ENCODE peak calls at places on chromosomes 1 and 21, in seven cellular contexts. E is esophagus squamous epithelium, J is thoracic aorta, V is ovary, W is left lung, P is lower lobe of right lung, D is HL-60. Q is an unnamed sample.

GRCh38 chr1:163170331-163170730 is 32.4 kb downstream of the RGS5 start:
- DNase-seq in E (no peak), J (no peak), V (no peak), W (no peak), P (no peak), D (no peak), Q (no peak)

GRCh38 chr1:32337855-32338636 is 2.0 kb upstream of the MARCKSL1 start:
- DNase-seq in E (no peak), J (no peak), V (no peak), W (peak), P (peak), D (peak), Q (no peak)

GRCh38 chr1:43979528-43980254 is 681 bp downstream of the B4GALT2 start:
- DNase-seq in E (no peak), J (no peak), V (peak), W (peak), P (no peak), D (peak), Q (peak)

GRCh38 chr1:232033285-232033684 is 406.7 kb downstream of the DISC1 start:
- DNase-seq in E (no peak), J (no peak), V (no peak), W (no peak), P (no peak), D (no peak), Q (no peak)

GRCh38 chr1:230784163-230784562 is 37.0 kb downstream of the CAPN9 start:
- DNase-seq in E (no peak), J (no peak), V (no peak), W (no peak), P (no peak), D (no peak), Q (no peak)

GRCh38 chr1:23470282-23471070 is 13.5 kb downstream of the ASAP3 start:
- DNase-seq in E (no peak), J (no peak), V (peak), W (peak), P (no peak), D (no peak), Q (peak)

GRCh38 chr1:54794401-54795099 is 6.6 kb downstream of the TTC22 start:
- DNase-seq in E (no peak), J (no peak), V (no peak), W (no peak), P (no peak), D (no peak), Q (no peak)

GRCh38 chr21:20351138-20351537 is 647.1 kb upstream of the NCAM2 start:
- DNase-seq in E (no peak), J (no peak), V (no peak), W (no peak), P (no peak), D (no peak), Q (no peak)

GRCh38 chr1:176843352-176844297 is 320.9 kb downstream of the ASTN1 start:
- DNase-seq in E (no peak), J (no peak), V (no peak), W (no peak), P (no peak), D (peak), Q (no peak)

GRCh38 chr1:67532452-67533216 is 102.4 kb upstream of the SERBP1 start:
- DNase-seq in E (no peak), J (no peak), V (peak), W (no peak), P (no peak), D (peak), Q (peak)

GRCh38 chr1:200038645-200038986 is 11.1 kb downstream of the NR5A2 start:
- DNase-seq in E (no peak), J (no peak), V (no peak), W (no peak), P (no peak), D (no peak), Q (no peak)

GRCh38 chr1:55302972-55303371 is 87.8 kb upstream of the USP24 start:
- DNase-seq in E (no peak), J (no peak), V (no peak), W (no peak), P (no peak), D (no peak), Q (no peak)

GRCh38 chr1:39592069-39592468 is 15.5 kb upstream of the PABPC4 start:
- DNase-seq in E (no peak), J (no peak), V (no peak), W (no peak), P (no peak), D (no peak), Q (no peak)

GRCh38 chr1:230308039-230308438 is 118.1 kb downstream of the PGBD5 start:
- DNase-seq in E (no peak), J (no peak), V (peak), W (peak), P (peak), D (no peak), Q (peak)

GRCh38 chr1:30407030-30407861 is 316.1 kb downstream of the MATN1 start:
- DNase-seq in E (no peak), J (no peak), V (no peak), W (peak), P (no peak), D (no peak), Q (peak)

GRCh38 chr1:180234369-180235076 is 4.5 kb downstream of the LHX4 start:
- DNase-seq in E (no peak), J (no peak), V (no peak), W (no peak), P (peak), D (no peak), Q (no peak)

GRCh38 chr1:117702654-117703053 is 96.8 kb downstream of the TENT5C start:
- DNase-seq in E (no peak), J (no peak), V (no peak), W (no peak), P (no peak), D (no peak), Q (no peak)

GRCh38 chr1:84539972-84540371 is 33.6 kb upstream of the GNG5 start:
- DNase-seq in E (no peak), J (no peak), V (no peak), W (no peak), P (no peak), D (no peak), Q (peak)

GRCh38 chr1:42952353-42953001 is 6.2 kb downstream of the SLC2A1 start:
- DNase-seq in E (no peak), J (no peak), V (no peak), W (no peak), P (no peak), D (no peak), Q (peak)

GRCh38 chr1:207798847-207799246 is 47.0 kb downstream of the CD46 start:
- DNase-seq in E (no peak), J (no peak), V (no peak), W (no peak), P (no peak), D (peak), Q (peak)

GRCh38 chr1:63203641-63204040 is 118.7 kb upstream of the FOXD3 start:
- DNase-seq in E (no peak), J (no peak), V (no peak), W (no peak), P (no peak), D (no peak), Q (no peak)

GRCh38 chr1:11501491-11501897 is 22.5 kb downstream of the DISP3 start:
- DNase-seq in E (no peak), J (no peak), V (no peak), W (no peak), P (no peak), D (no peak), Q (no peak)

GRCh38 chr1:223848536-223848935 is 2.8 kb upstream of the TP53BP2 start:
- DNase-seq in E (no peak), J (no peak), V (no peak), W (no peak), P (no peak), D (no peak), Q (no peak)

GRCh38 chr1:31583082-31583994 is 7.0 kb downstream of the TINAGL1 start:
- DNase-seq in E (no peak), J (no peak), V (peak), W (no peak), P (no peak), D (no peak), Q (no peak)

GRCh38 chr1:94094466-94095111 is 26.4 kb downstream of the ABCA4 start:
- DNase-seq in E (no peak), J (peak), V (peak), W (peak), P (peak), D (peak), Q (peak)

GRCh38 chr1:201939271-201939973 is 6.9 kb downstream of the LMOD1 start:
- DNase-seq in E (no peak), J (no peak), V (no peak), W (no peak), P (no peak), D (no peak), Q (no peak)

GRCh38 chr1:201941420-201942128 is 4.8 kb downstream of the LMOD1 start:
- DNase-seq in E (no peak), J (no peak), V (no peak), W (no peak), P (no peak), D (no peak), Q (no peak)

GRCh38 chr1:201944639-201945038 is 1.7 kb downstream of the LMOD1 start:
- DNase-seq in E (no peak), J (no peak), V (no peak), W (no peak), P (no peak), D (no peak), Q (no peak)

GRCh38 chr1:201944002-201944401 is 2.3 kb downstream of the LMOD1 start:
- DNase-seq in E (no peak), J (no peak), V (no peak), W (no peak), P (no peak), D (no peak), Q (no peak)

GRCh38 chr1:201942129-201942495 is 4.2 kb downstream of the LMOD1 start:
- DNase-seq in E (no peak), J (no peak), V (no peak), W (no peak), P (no peak), D (no peak), Q (no peak)
- H3K4me3 ChIP-seq in E (peak), J (peak), V (peak), W (no peak), P (peak), D (no peak), Q (no peak)

DNA sequence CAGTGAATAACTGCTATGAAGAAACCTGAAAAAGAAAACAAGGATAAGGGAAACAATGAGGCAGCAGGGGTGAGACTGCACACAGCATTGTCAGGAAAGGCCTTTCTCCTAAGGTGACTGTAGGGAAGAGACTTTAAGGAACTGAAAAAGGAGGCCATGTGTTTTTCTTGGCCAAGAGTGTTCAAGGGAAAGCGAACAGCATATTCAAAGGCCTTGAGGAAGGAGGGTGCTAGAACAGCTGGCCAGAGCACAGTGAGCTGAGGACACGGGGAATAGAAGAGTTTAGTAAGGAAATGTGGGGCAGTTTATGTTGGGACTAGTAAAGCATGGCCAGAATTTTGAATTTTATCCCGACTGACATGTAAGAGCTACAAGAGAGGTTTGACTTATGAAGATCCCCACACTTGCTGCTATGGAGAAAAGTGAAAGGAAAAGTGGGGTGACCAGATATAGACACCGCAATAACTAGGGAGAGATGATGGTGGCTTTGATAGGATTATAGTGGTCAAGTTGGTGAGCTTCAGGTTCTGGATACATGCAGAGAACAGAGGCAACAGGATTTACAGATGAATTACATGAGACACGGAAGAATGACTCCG is 1.4 kb downstream of the RWDD2B start:
- DNase-seq in E (no peak), J (no peak), V (no peak), W (no peak), P (no peak), D (peak), Q (no peak)
- H3K27ac ChIP-seq in E (peak), J (no peak), V (no peak), W (no peak), P (no peak), D (peak), Q (no peak)

GRCh38 chr1:108878678-108879077 is 1.9 kb downstream of the GPSM2 start:
- DNase-seq in E (no peak), J (no peak), V (no peak), W (no peak), P (no peak), D (no peak), Q (no peak)
- H3K4me3 ChIP-seq in E (peak), J (no peak), V (no peak), W (peak), P (peak), D (no peak), Q (no peak)

DNA sequence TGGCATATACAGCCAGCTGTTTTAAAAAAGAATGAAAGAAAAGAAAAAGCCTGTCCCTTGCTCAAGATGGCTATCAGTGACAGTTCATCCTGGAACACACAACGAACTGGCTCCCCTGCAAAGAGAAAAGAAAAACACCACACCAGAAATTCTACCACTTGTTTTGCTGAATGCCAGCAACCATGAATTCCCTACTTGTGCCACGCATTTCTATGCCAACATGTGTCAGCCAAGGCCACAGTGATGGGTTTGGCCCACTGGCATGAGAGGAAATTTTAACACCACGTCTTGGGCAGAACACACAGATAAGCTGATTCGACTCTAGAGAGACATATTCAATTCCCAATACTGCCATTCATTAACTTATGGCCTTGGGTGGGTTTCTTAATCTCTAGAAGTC is 64.0 kb downstream of the CAPZB start:
- DNase-seq in E (no peak), J (no peak), V (no peak), W (no peak), P (no peak), D (no peak), Q (no peak)
- H3K27ac ChIP-seq in E (peak), J (peak), V (no peak), W (peak), P (peak), D (no peak), Q (no peak)

DNA sequence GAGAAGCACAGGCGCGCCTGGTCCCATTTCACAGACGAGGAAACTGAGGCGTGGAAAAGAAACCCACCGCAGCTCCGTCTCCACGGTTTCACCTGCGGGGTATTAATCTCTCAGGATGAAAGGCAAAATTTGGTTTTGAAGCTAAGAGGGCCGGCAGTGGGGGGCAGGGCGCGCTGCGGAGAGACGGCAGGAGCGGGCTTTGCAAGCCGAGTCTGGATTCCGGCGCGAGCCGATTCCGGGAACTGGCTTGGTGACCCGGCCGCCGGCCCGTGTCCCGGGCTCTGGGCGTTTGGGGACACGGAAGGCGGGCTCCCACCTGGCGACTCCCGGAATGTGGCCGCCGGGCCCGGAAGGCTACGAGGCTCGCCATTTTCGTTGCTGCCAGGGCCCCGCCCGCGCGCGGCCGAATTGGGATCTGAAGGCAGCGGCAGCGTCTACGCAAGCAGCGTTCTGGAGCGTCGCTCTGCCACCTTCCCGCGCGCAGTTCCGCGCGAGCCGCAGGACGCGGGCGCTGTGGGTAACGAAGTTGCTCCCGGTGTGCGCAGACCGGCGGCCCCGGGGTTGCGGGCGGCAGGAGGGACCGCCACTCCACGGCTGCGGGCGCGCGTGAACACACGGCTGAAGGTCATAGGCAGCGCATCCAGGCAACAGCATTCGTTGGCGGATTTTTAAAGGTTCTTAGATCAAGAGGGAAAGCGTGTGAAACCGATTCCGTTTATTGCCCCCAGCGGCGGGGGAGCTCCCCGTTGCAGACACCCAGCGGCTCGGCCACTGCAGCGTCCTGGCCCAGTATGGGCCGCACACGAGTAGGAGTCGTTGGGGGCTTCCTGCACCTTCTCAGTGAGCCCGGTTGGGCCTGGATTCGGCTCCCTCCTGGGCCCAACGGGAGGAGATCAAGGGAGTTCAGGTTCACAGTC is 5.4 kb upstream of the PRDM16 start:
- DNase-seq in E (no peak), J (no peak), V (no peak), W (peak), P (peak), D (no peak), Q (no peak)
- H3K4me3 ChIP-seq in E (peak), J (peak), V (no peak), W (no peak), P (no peak), D (no peak), Q (no peak)

GRCh38 chr1:86913896-86914634 is at the start of gene SELENOF:
- DNase-seq in E (peak), J (peak), V (peak), W (peak), P (peak), D (peak), Q (peak)

GRCh38 chr1:86914998-86915736 is 732 bp downstream of the HS2ST1 start:
- DNase-seq in E (no peak), J (no peak), V (peak), W (peak), P (peak), D (peak), Q (peak)

GRCh38 chr1:86914635-86914997 is at the start of gene HS2ST1:
- DNase-seq in E (no peak), J (peak), V (no peak), W (no peak), P (no peak), D (no peak), Q (no peak)

GRCh38 chr1:86916752-86917151 is 2.3 kb downstream of the HS2ST1 start:
- DNase-seq in E (no peak), J (no peak), V (no peak), W (no peak), P (no peak), D (no peak), Q (no peak)

DNA sequence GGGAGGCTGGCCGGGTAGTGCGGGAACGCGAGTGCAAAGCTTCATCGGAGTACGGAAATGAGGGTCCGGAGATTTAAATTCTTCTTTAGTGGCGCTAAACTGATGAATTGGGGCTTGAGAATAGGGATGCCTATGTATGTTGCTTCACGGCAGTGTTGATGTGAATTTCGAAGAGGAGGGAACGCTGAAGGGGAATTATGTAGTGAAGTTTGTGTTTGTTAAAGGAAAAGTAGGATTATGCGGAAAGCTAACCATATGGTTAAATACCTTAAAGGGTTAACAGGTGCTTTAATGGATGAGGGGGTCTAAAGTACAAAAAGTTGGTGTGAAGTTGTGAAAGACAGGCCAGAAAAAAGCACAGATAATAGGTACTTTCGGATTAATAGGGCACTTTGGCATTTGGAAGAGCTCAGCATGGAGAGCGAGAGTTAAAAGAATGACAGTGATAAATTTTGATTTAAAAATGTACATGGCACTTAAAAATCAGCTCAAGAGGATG is 1.4 kb downstream of the HS2ST1 start:
- DNase-seq in E (no peak), J (no peak), V (no peak), W (no peak), P (no peak), D (no peak), Q (no peak)
- H3K27ac ChIP-seq in E (peak), J (peak), V (peak), W (peak), P (peak), D (peak), Q (no peak)

Q was measured in brain microvascular endothelial cell.